ENCODE peak calls at places on chromosomes 2 and 18, in seven cellular contexts. One of them, this sample, is unnamed.

GRCh38 chr2:29398384-29399237 is 283.4 kb downstream of the CLIP4 start:
- DNase-seq in endothelial cell: no peak
- DNase-seq in mucosa of gallbladder: no peak
- DNase-seq in stimulated activated CD4-positive, alpha-beta T cell treated with anti-CD3 and anti-CD28 coated beads, Interleukin-4, amount 100 ng/mL, for 24 hours: no peak
- DNase-seq in hypothalamus: no peak
- DNase-seq in foreskin fibroblast: no peak
- DNase-seq in pancreas: no peak
- DNase-seq in this sample: no peak

GRCh38 chr2:147355706-147356105 is 489.1 kb upstream of the ACVR2A start:
- DNase-seq in endothelial cell: no peak
- DNase-seq in mucosa of gallbladder: no peak
- DNase-seq in stimulated activated CD4-positive, alpha-beta T cell treated with anti-CD3 and anti-CD28 coated beads, Interleukin-4, amount 100 ng/mL, for 24 hours: no peak
- DNase-seq in hypothalamus: no peak
- DNase-seq in foreskin fibroblast: no peak
- DNase-seq in pancreas: no peak
- DNase-seq in this sample: no peak

GRCh38 chr2:191748528-191749180 is 70.7 kb downstream of the NABP1 start:
- DNase-seq in endothelial cell: no peak
- DNase-seq in mucosa of gallbladder: no peak
- DNase-seq in stimulated activated CD4-positive, alpha-beta T cell treated with anti-CD3 and anti-CD28 coated beads, Interleukin-4, amount 100 ng/mL, for 24 hours: no peak
- DNase-seq in hypothalamus: no peak
- DNase-seq in foreskin fibroblast: peak; percentile 33
- DNase-seq in pancreas: no peak
- DNase-seq in this sample: no peak

GRCh38 chr2:235666240-235666781 is 172.5 kb downstream of the AGAP1 start:
- DNase-seq in endothelial cell: peak; percentile 52
- DNase-seq in mucosa of gallbladder: peak; percentile 58
- DNase-seq in stimulated activated CD4-positive, alpha-beta T cell treated with anti-CD3 and anti-CD28 coated beads, Interleukin-4, amount 100 ng/mL, for 24 hours: no peak
- DNase-seq in hypothalamus: no peak
- DNase-seq in foreskin fibroblast: peak; percentile 92
- DNase-seq in pancreas: no peak
- DNase-seq in this sample: peak; percentile 40

GRCh38 chr2:240250985-240251847 is 110.8 kb upstream of the OTOS start:
- DNase-seq in endothelial cell: no peak
- DNase-seq in mucosa of gallbladder: peak; percentile 89
- DNase-seq in stimulated activated CD4-positive, alpha-beta T cell treated with anti-CD3 and anti-CD28 coated beads, Interleukin-4, amount 100 ng/mL, for 24 hours: peak; percentile 2
- DNase-seq in hypothalamus: no peak
- DNase-seq in foreskin fibroblast: peak; percentile 98
- DNase-seq in pancreas: peak; percentile 87
- DNase-seq in this sample: no peak

GRCh38 chr2:105879798-105880300 is 135.1 kb downstream of the NCK2 start:
- DNase-seq in endothelial cell: no peak
- DNase-seq in mucosa of gallbladder: no peak
- DNase-seq in stimulated activated CD4-positive, alpha-beta T cell treated with anti-CD3 and anti-CD28 coated beads, Interleukin-4, amount 100 ng/mL, for 24 hours: no peak
- DNase-seq in hypothalamus: no peak
- DNase-seq in foreskin fibroblast: no peak
- DNase-seq in pancreas: no peak
- DNase-seq in this sample: no peak

GRCh38 chr2:12990523-12990922 is 273.8 kb downstream of the TRIB2 start:
- DNase-seq in endothelial cell: no peak
- DNase-seq in mucosa of gallbladder: no peak
- DNase-seq in stimulated activated CD4-positive, alpha-beta T cell treated with anti-CD3 and anti-CD28 coated beads, Interleukin-4, amount 100 ng/mL, for 24 hours: no peak
- DNase-seq in hypothalamus: no peak
- DNase-seq in foreskin fibroblast: no peak
- DNase-seq in pancreas: no peak
- DNase-seq in this sample: no peak

GRCh38 chr18:27704721-27705361 is 472.1 kb downstream of the CDH2 start:
- DNase-seq in endothelial cell: no peak
- DNase-seq in mucosa of gallbladder: no peak
- DNase-seq in stimulated activated CD4-positive, alpha-beta T cell treated with anti-CD3 and anti-CD28 coated beads, Interleukin-4, amount 100 ng/mL, for 24 hours: no peak
- DNase-seq in hypothalamus: no peak
- DNase-seq in foreskin fibroblast: no peak
- DNase-seq in pancreas: no peak
- DNase-seq in this sample: no peak

GRCh38 chr2:158994920-158995676 is 26.7 kb downstream of the TANC1 start:
- DNase-seq in endothelial cell: no peak
- DNase-seq in mucosa of gallbladder: no peak
- DNase-seq in stimulated activated CD4-positive, alpha-beta T cell treated with anti-CD3 and anti-CD28 coated beads, Interleukin-4, amount 100 ng/mL, for 24 hours: no peak
- DNase-seq in hypothalamus: no peak
- DNase-seq in foreskin fibroblast: peak; percentile 49
- DNase-seq in pancreas: no peak
- DNase-seq in this sample: no peak

GRCh38 chr18:471701-472100 is 28.8 kb downstream of the COLEC12 start:
- DNase-seq in endothelial cell: no peak
- DNase-seq in mucosa of gallbladder: no peak
- DNase-seq in stimulated activated CD4-positive, alpha-beta T cell treated with anti-CD3 and anti-CD28 coated beads, Interleukin-4, amount 100 ng/mL, for 24 hours: no peak
- DNase-seq in hypothalamus: no peak
- DNase-seq in foreskin fibroblast: peak; percentile 61
- DNase-seq in pancreas: no peak
- DNase-seq in this sample: no peak

GRCh38 chr2:44360749-44361329 is 455 bp downstream of the PREPL start:
- DNase-seq in endothelial cell: no peak
- DNase-seq in mucosa of gallbladder: no peak
- DNase-seq in stimulated activated CD4-positive, alpha-beta T cell treated with anti-CD3 and anti-CD28 coated beads, Interleukin-4, amount 100 ng/mL, for 24 hours: no peak
- DNase-seq in hypothalamus: no peak
- DNase-seq in foreskin fibroblast: peak; percentile 40
- DNase-seq in pancreas: no peak
- DNase-seq in this sample: no peak

GRCh38 chr2:82641781-82642180 is 1817.3 kb downstream of the SUCLG1 start:
- DNase-seq in endothelial cell: no peak
- DNase-seq in mucosa of gallbladder: no peak
- DNase-seq in stimulated activated CD4-positive, alpha-beta T cell treated with anti-CD3 and anti-CD28 coated beads, Interleukin-4, amount 100 ng/mL, for 24 hours: no peak
- DNase-seq in hypothalamus: no peak
- DNase-seq in foreskin fibroblast: no peak
- DNase-seq in pancreas: no peak
- DNase-seq in this sample: no peak

GRCh38 chr2:17106418-17106817 is 411.8 kb downstream of the RAD51AP2 start:
- DNase-seq in endothelial cell: no peak
- DNase-seq in mucosa of gallbladder: no peak
- DNase-seq in stimulated activated CD4-positive, alpha-beta T cell treated with anti-CD3 and anti-CD28 coated beads, Interleukin-4, amount 100 ng/mL, for 24 hours: no peak
- DNase-seq in hypothalamus: no peak
- DNase-seq in foreskin fibroblast: no peak
- DNase-seq in pancreas: no peak
- DNase-seq in this sample: no peak

GRCh38 chr2:105417789-105418475 is 19.1 kb upstream of the FHL2 start:
- DNase-seq in endothelial cell: no peak
- DNase-seq in mucosa of gallbladder: no peak
- DNase-seq in stimulated activated CD4-positive, alpha-beta T cell treated with anti-CD3 and anti-CD28 coated beads, Interleukin-4, amount 100 ng/mL, for 24 hours: no peak
- DNase-seq in hypothalamus: no peak
- DNase-seq in foreskin fibroblast: peak; percentile 46
- DNase-seq in pancreas: no peak
- DNase-seq in this sample: no peak

GRCh38 chr2:16784652-16785051 is 119.0 kb upstream of the CYRIA start:
- DNase-seq in endothelial cell: no peak
- DNase-seq in mucosa of gallbladder: no peak
- DNase-seq in stimulated activated CD4-positive, alpha-beta T cell treated with anti-CD3 and anti-CD28 coated beads, Interleukin-4, amount 100 ng/mL, for 24 hours: no peak
- DNase-seq in hypothalamus: no peak
- DNase-seq in foreskin fibroblast: no peak
- DNase-seq in pancreas: no peak
- DNase-seq in this sample: no peak

GRCh38 chr2:16635796-16636699 is 29.6 kb downstream of the CYRIA start:
- DNase-seq in endothelial cell: no peak
- DNase-seq in mucosa of gallbladder: no peak
- DNase-seq in stimulated activated CD4-positive, alpha-beta T cell treated with anti-CD3 and anti-CD28 coated beads, Interleukin-4, amount 100 ng/mL, for 24 hours: no peak
- DNase-seq in hypothalamus: no peak
- DNase-seq in foreskin fibroblast: no peak
- DNase-seq in pancreas: no peak
- DNase-seq in this sample: no peak

GRCh38 chr2:150388289-150388625 is 99.2 kb downstream of the RND3 start:
- DNase-seq in endothelial cell: no peak
- DNase-seq in mucosa of gallbladder: no peak
- DNase-seq in stimulated activated CD4-positive, alpha-beta T cell treated with anti-CD3 and anti-CD28 coated beads, Interleukin-4, amount 100 ng/mL, for 24 hours: no peak
- DNase-seq in hypothalamus: no peak
- DNase-seq in foreskin fibroblast: no peak
- DNase-seq in pancreas: no peak
- DNase-seq in this sample: no peak

GRCh38 chr2:157415632-157416101 is 28.2 kb downstream of the CYTIP start:
- DNase-seq in endothelial cell: no peak
- DNase-seq in mucosa of gallbladder: no peak
- DNase-seq in stimulated activated CD4-positive, alpha-beta T cell treated with anti-CD3 and anti-CD28 coated beads, Interleukin-4, amount 100 ng/mL, for 24 hours: no peak
- DNase-seq in hypothalamus: no peak
- DNase-seq in foreskin fibroblast: no peak
- DNase-seq in pancreas: no peak
- DNase-seq in this sample: no peak

GRCh38 chr18:68721681-68722583 is 7.0 kb upstream of the TMX3 start:
- DNase-seq in endothelial cell: no peak
- DNase-seq in mucosa of gallbladder: no peak
- DNase-seq in stimulated activated CD4-positive, alpha-beta T cell treated with anti-CD3 and anti-CD28 coated beads, Interleukin-4, amount 100 ng/mL, for 24 hours: no peak
- DNase-seq in hypothalamus: no peak
- DNase-seq in foreskin fibroblast: peak; percentile 11
- DNase-seq in pancreas: no peak
- DNase-seq in this sample: peak; percentile 24

GRCh38 chr2:54954705-54955357 is 95.4 kb downstream of the RTN4 start:
- DNase-seq in endothelial cell: no peak
- DNase-seq in mucosa of gallbladder: no peak
- DNase-seq in stimulated activated CD4-positive, alpha-beta T cell treated with anti-CD3 and anti-CD28 coated beads, Interleukin-4, amount 100 ng/mL, for 24 hours: no peak
- DNase-seq in hypothalamus: no peak
- DNase-seq in foreskin fibroblast: no peak
- DNase-seq in pancreas: no peak
- DNase-seq in this sample: no peak

GRCh38 chr18:31490838-31491237 is 7.1 kb upstream of the DSG2 start:
- DNase-seq in endothelial cell: no peak
- DNase-seq in mucosa of gallbladder: no peak
- DNase-seq in stimulated activated CD4-positive, alpha-beta T cell treated with anti-CD3 and anti-CD28 coated beads, Interleukin-4, amount 100 ng/mL, for 24 hours: no peak
- DNase-seq in hypothalamus: no peak
- DNase-seq in foreskin fibroblast: no peak
- DNase-seq in pancreas: no peak
- DNase-seq in this sample: no peak

GRCh38 chr2:187612857-187613256 is 58.6 kb upstream of the TFPI start:
- DNase-seq in endothelial cell: no peak
- DNase-seq in mucosa of gallbladder: no peak
- DNase-seq in stimulated activated CD4-positive, alpha-beta T cell treated with anti-CD3 and anti-CD28 coated beads, Interleukin-4, amount 100 ng/mL, for 24 hours: no peak
- DNase-seq in hypothalamus: no peak
- DNase-seq in foreskin fibroblast: no peak
- DNase-seq in pancreas: no peak
- DNase-seq in this sample: no peak